ENCODE peak calls at places on chromosomes 4 and X, in seven cellular contexts. One of them, this sample, is unnamed.

GRCh38 chr4:2268357-2269205 is 6.7 kb upstream of the MXD4 start:
- DNase-seq in GM04504: no peak
- DNase-seq in activated naive CD8-positive, alpha-beta T cell treated with anti-CD3 and anti-CD28 coated beads, Interleukin-2, amount 10 ng/mL, durations not matched to agents 7 days and 5 days: no peak
- DNase-seq in stimulated activated CD8-positive, alpha-beta memory T cell treated with anti-CD3 and anti-CD28 coated beads, Interleukin-12 subunit alpha, Interleukin-12 subunit beta, amount 100 ng/mL, for 1 hour: no peak
- DNase-seq in cardiac muscle cell: no peak
- DNase-seq in SW 1271: no peak
- DNase-seq in stomach: no peak
- DNase-seq in this sample: no peak

GRCh38 chrX:130916636-130917422 is 13.8 kb upstream of the ENOX2 start:
- DNase-seq in GM04504: no peak
- DNase-seq in activated naive CD8-positive, alpha-beta T cell treated with anti-CD3 and anti-CD28 coated beads, Interleukin-2, amount 10 ng/mL, durations not matched to agents 7 days and 5 days: no peak
- DNase-seq in stimulated activated CD8-positive, alpha-beta memory T cell treated with anti-CD3 and anti-CD28 coated beads, Interleukin-12 subunit alpha, Interleukin-12 subunit beta, amount 100 ng/mL, for 1 hour: peak
- DNase-seq in cardiac muscle cell: peak
- DNase-seq in SW 1271: no peak
- DNase-seq in stomach: peak
- DNase-seq in this sample: peak

GRCh38 chrX:87397103-87397886 is 120.3 kb upstream of the KLHL4 start:
- DNase-seq in GM04504: no peak
- DNase-seq in activated naive CD8-positive, alpha-beta T cell treated with anti-CD3 and anti-CD28 coated beads, Interleukin-2, amount 10 ng/mL, durations not matched to agents 7 days and 5 days: no peak
- DNase-seq in stimulated activated CD8-positive, alpha-beta memory T cell treated with anti-CD3 and anti-CD28 coated beads, Interleukin-12 subunit alpha, Interleukin-12 subunit beta, amount 100 ng/mL, for 1 hour: no peak
- DNase-seq in cardiac muscle cell: peak
- DNase-seq in SW 1271: no peak
- DNase-seq in stomach: no peak
- DNase-seq in this sample: peak

GRCh38 chrX:53312946-53313745 is 31.8 kb upstream of the IQSEC2 start:
- DNase-seq in GM04504: peak
- DNase-seq in activated naive CD8-positive, alpha-beta T cell treated with anti-CD3 and anti-CD28 coated beads, Interleukin-2, amount 10 ng/mL, durations not matched to agents 7 days and 5 days: peak
- DNase-seq in stimulated activated CD8-positive, alpha-beta memory T cell treated with anti-CD3 and anti-CD28 coated beads, Interleukin-12 subunit alpha, Interleukin-12 subunit beta, amount 100 ng/mL, for 1 hour: peak
- DNase-seq in cardiac muscle cell: peak
- DNase-seq in SW 1271: no peak
- DNase-seq in stomach: peak
- DNase-seq in this sample: peak

GRCh38 chr4:39097290-39097689 is 35.3 kb downstream of the KLHL5 start:
- DNase-seq in GM04504: no peak
- DNase-seq in activated naive CD8-positive, alpha-beta T cell treated with anti-CD3 and anti-CD28 coated beads, Interleukin-2, amount 10 ng/mL, durations not matched to agents 7 days and 5 days: no peak
- DNase-seq in stimulated activated CD8-positive, alpha-beta memory T cell treated with anti-CD3 and anti-CD28 coated beads, Interleukin-12 subunit alpha, Interleukin-12 subunit beta, amount 100 ng/mL, for 1 hour: no peak
- DNase-seq in cardiac muscle cell: no peak
- DNase-seq in SW 1271: no peak
- DNase-seq in stomach: no peak
- DNase-seq in this sample: no peak

GRCh38 chr4:152979731-152980330 is 43.7 kb downstream of the FHDC1 start:
- DNase-seq in GM04504: no peak
- DNase-seq in activated naive CD8-positive, alpha-beta T cell treated with anti-CD3 and anti-CD28 coated beads, Interleukin-2, amount 10 ng/mL, durations not matched to agents 7 days and 5 days: no peak
- DNase-seq in stimulated activated CD8-positive, alpha-beta memory T cell treated with anti-CD3 and anti-CD28 coated beads, Interleukin-12 subunit alpha, Interleukin-12 subunit beta, amount 100 ng/mL, for 1 hour: no peak
- DNase-seq in cardiac muscle cell: no peak
- DNase-seq in SW 1271: no peak
- DNase-seq in stomach: no peak
- DNase-seq in this sample: no peak

GRCh38 chr4:169089004-169089403 is 78.9 kb upstream of the CBR4 start:
- DNase-seq in GM04504: no peak
- DNase-seq in activated naive CD8-positive, alpha-beta T cell treated with anti-CD3 and anti-CD28 coated beads, Interleukin-2, amount 10 ng/mL, durations not matched to agents 7 days and 5 days: no peak
- DNase-seq in stimulated activated CD8-positive, alpha-beta memory T cell treated with anti-CD3 and anti-CD28 coated beads, Interleukin-12 subunit alpha, Interleukin-12 subunit beta, amount 100 ng/mL, for 1 hour: no peak
- DNase-seq in cardiac muscle cell: no peak
- DNase-seq in SW 1271: no peak
- DNase-seq in stomach: no peak
- DNase-seq in this sample: no peak

GRCh38 chr4:55906999-55907398 is 41.7 kb upstream of the CEP135 start:
- DNase-seq in GM04504: no peak
- DNase-seq in activated naive CD8-positive, alpha-beta T cell treated with anti-CD3 and anti-CD28 coated beads, Interleukin-2, amount 10 ng/mL, durations not matched to agents 7 days and 5 days: no peak
- DNase-seq in stimulated activated CD8-positive, alpha-beta memory T cell treated with anti-CD3 and anti-CD28 coated beads, Interleukin-12 subunit alpha, Interleukin-12 subunit beta, amount 100 ng/mL, for 1 hour: no peak
- DNase-seq in cardiac muscle cell: no peak
- DNase-seq in SW 1271: peak
- DNase-seq in stomach: no peak
- DNase-seq in this sample: peak

GRCh38 chr4:102504941-102505340 is 3.8 kb downstream of the NFKB1 start:
- DNase-seq in GM04504: no peak
- DNase-seq in activated naive CD8-positive, alpha-beta T cell treated with anti-CD3 and anti-CD28 coated beads, Interleukin-2, amount 10 ng/mL, durations not matched to agents 7 days and 5 days: no peak
- DNase-seq in stimulated activated CD8-positive, alpha-beta memory T cell treated with anti-CD3 and anti-CD28 coated beads, Interleukin-12 subunit alpha, Interleukin-12 subunit beta, amount 100 ng/mL, for 1 hour: no peak
- DNase-seq in cardiac muscle cell: no peak
- DNase-seq in SW 1271: no peak
- DNase-seq in stomach: no peak
- DNase-seq in this sample: no peak

GRCh38 chr4:184310171-184310567 is 92.5 kb upstream of the ENPP6 start:
- DNase-seq in GM04504: no peak
- DNase-seq in activated naive CD8-positive, alpha-beta T cell treated with anti-CD3 and anti-CD28 coated beads, Interleukin-2, amount 10 ng/mL, durations not matched to agents 7 days and 5 days: no peak
- DNase-seq in stimulated activated CD8-positive, alpha-beta memory T cell treated with anti-CD3 and anti-CD28 coated beads, Interleukin-12 subunit alpha, Interleukin-12 subunit beta, amount 100 ng/mL, for 1 hour: no peak
- DNase-seq in cardiac muscle cell: no peak
- DNase-seq in SW 1271: no peak
- DNase-seq in stomach: no peak
- DNase-seq in this sample: no peak

GRCh38 chrX:46459603-46460002 is 85.6 kb downstream of the ZNF674 start:
- DNase-seq in GM04504: no peak
- DNase-seq in activated naive CD8-positive, alpha-beta T cell treated with anti-CD3 and anti-CD28 coated beads, Interleukin-2, amount 10 ng/mL, durations not matched to agents 7 days and 5 days: no peak
- DNase-seq in stimulated activated CD8-positive, alpha-beta memory T cell treated with anti-CD3 and anti-CD28 coated beads, Interleukin-12 subunit alpha, Interleukin-12 subunit beta, amount 100 ng/mL, for 1 hour: no peak
- DNase-seq in cardiac muscle cell: no peak
- DNase-seq in SW 1271: no peak
- DNase-seq in stomach: no peak
- DNase-seq in this sample: no peak

GRCh38 chrX:74922922-74923321 is 2.3 kb downstream of the NEXMIF start:
- DNase-seq in GM04504: no peak
- DNase-seq in activated naive CD8-positive, alpha-beta T cell treated with anti-CD3 and anti-CD28 coated beads, Interleukin-2, amount 10 ng/mL, durations not matched to agents 7 days and 5 days: no peak
- DNase-seq in stimulated activated CD8-positive, alpha-beta memory T cell treated with anti-CD3 and anti-CD28 coated beads, Interleukin-12 subunit alpha, Interleukin-12 subunit beta, amount 100 ng/mL, for 1 hour: no peak
- DNase-seq in cardiac muscle cell: no peak
- DNase-seq in SW 1271: no peak
- DNase-seq in stomach: no peak
- DNase-seq in this sample: no peak

GRCh38 chr4:2598661-2599654 is 62.5 kb downstream of the FAM193A start:
- DNase-seq in GM04504: no peak
- DNase-seq in activated naive CD8-positive, alpha-beta T cell treated with anti-CD3 and anti-CD28 coated beads, Interleukin-2, amount 10 ng/mL, durations not matched to agents 7 days and 5 days: peak
- DNase-seq in stimulated activated CD8-positive, alpha-beta memory T cell treated with anti-CD3 and anti-CD28 coated beads, Interleukin-12 subunit alpha, Interleukin-12 subunit beta, amount 100 ng/mL, for 1 hour: no peak
- DNase-seq in cardiac muscle cell: peak
- DNase-seq in SW 1271: no peak
- DNase-seq in stomach: no peak
- DNase-seq in this sample: peak

This sample was measured in fibroblast of lung.